ENCODE peak calls at places on chromosomes 2 and 18, in six cellular contexts. One of them, this sample, is unnamed.

GRCh38 chr2:216796096-216796840 is 63.6 kb downstream of the TNP1 start:
- DNase-seq in endothelial cell of umbilical vein: no peak
- DNase-seq in lower leg skin: no peak
- DNase-seq in adrenal gland: no peak
- DNase-seq in right lobe of liver: no peak
- DNase-seq in GM12891: no peak
- DNase-seq in this sample: no peak

GRCh38 chr2:14492920-14493503 is 139.5 kb upstream of the LRATD1 start:
- DNase-seq in right lobe of liver: no peak
- DNase-seq in adrenal gland: no peak
- DNase-seq in lower leg skin: no peak
- DNase-seq in GM12891: no peak
- DNase-seq in endothelial cell of umbilical vein: peak
- DNase-seq in this sample: peak

GRCh38 chr2:227460079-227460485 is 11.9 kb upstream of the AGFG1 start:
- DNase-seq in right lobe of liver: no peak
- DNase-seq in lower leg skin: no peak
- DNase-seq in GM12891: no peak
- DNase-seq in adrenal gland: peak
- DNase-seq in endothelial cell of umbilical vein: no peak
- DNase-seq in this sample: peak

GRCh38 chr18:67232406-67232805 is 284.1 kb downstream of the DSEL start:
- DNase-seq in right lobe of liver: no peak
- DNase-seq in adrenal gland: no peak
- DNase-seq in lower leg skin: no peak
- DNase-seq in GM12891: no peak
- DNase-seq in endothelial cell of umbilical vein: peak
- DNase-seq in this sample: no peak

GRCh38 chr18:9824474-9824832 is 61.3 kb upstream of the TXNDC2 start:
- DNase-seq in right lobe of liver: no peak
- DNase-seq in lower leg skin: no peak
- DNase-seq in GM12891: no peak
- DNase-seq in endothelial cell of umbilical vein: no peak
- DNase-seq in adrenal gland: peak
- DNase-seq in this sample: no peak

GRCh38 chr2:146814971-146815370 is 1029.9 kb upstream of the ACVR2A start:
- DNase-seq in endothelial cell of umbilical vein: no peak
- DNase-seq in right lobe of liver: no peak
- DNase-seq in GM12891: no peak
- DNase-seq in lower leg skin: no peak
- DNase-seq in adrenal gland: no peak
- DNase-seq in this sample: no peak

GRCh38 chr2:113848758-113849460 is 41.0 kb upstream of the ACTR3 start:
- DNase-seq in adrenal gland: peak
- DNase-seq in right lobe of liver: no peak
- DNase-seq in lower leg skin: no peak
- DNase-seq in endothelial cell of umbilical vein: no peak
- DNase-seq in GM12891: no peak
- DNase-seq in this sample: peak

GRCh38 chr2:39839261-39839848 is 60.3 kb upstream of the THUMPD2 start:
- DNase-seq in adrenal gland: no peak
- DNase-seq in GM12891: no peak
- DNase-seq in endothelial cell of umbilical vein: no peak
- DNase-seq in lower leg skin: no peak
- DNase-seq in right lobe of liver: peak
- DNase-seq in this sample: no peak

GRCh38 chr2:52613064-52613463 is 1154.5 kb upstream of the CHAC2 start:
- DNase-seq in endothelial cell of umbilical vein: no peak
- DNase-seq in GM12891: no peak
- DNase-seq in right lobe of liver: no peak
- DNase-seq in adrenal gland: no peak
- DNase-seq in lower leg skin: no peak
- DNase-seq in this sample: no peak

GRCh38 chr2:181258761-181259160 is 198.4 kb upstream of the ITGA4 start:
- DNase-seq in right lobe of liver: no peak
- DNase-seq in adrenal gland: no peak
- DNase-seq in lower leg skin: no peak
- DNase-seq in GM12891: no peak
- DNase-seq in endothelial cell of umbilical vein: no peak
- DNase-seq in this sample: no peak

GRCh38 chr2:5373200-5373599 is 319.0 kb upstream of the SOX11 start:
- DNase-seq in endothelial cell of umbilical vein: no peak
- DNase-seq in lower leg skin: no peak
- DNase-seq in right lobe of liver: no peak
- DNase-seq in adrenal gland: no peak
- DNase-seq in GM12891: no peak
- DNase-seq in this sample: no peak

GRCh38 chr2:831225-831536 is 119.5 kb upstream of the SNTG2 start:
- DNase-seq in GM12891: no peak
- DNase-seq in adrenal gland: no peak
- DNase-seq in right lobe of liver: no peak
- DNase-seq in lower leg skin: no peak
- DNase-seq in endothelial cell of umbilical vein: no peak
- DNase-seq in this sample: no peak

GRCh38 chr2:100793220-100793619 is 26.7 kb upstream of the NPAS2 start:
- DNase-seq in adrenal gland: no peak
- DNase-seq in GM12891: no peak
- DNase-seq in endothelial cell of umbilical vein: no peak
- DNase-seq in lower leg skin: no peak
- DNase-seq in right lobe of liver: no peak
- DNase-seq in this sample: no peak

GRCh38 chr2:239187464-239188253 is 213.2 kb downstream of the HDAC4 start:
- DNase-seq in right lobe of liver: peak
- DNase-seq in GM12891: no peak
- DNase-seq in adrenal gland: no peak
- DNase-seq in endothelial cell of umbilical vein: no peak
- DNase-seq in lower leg skin: no peak
- DNase-seq in this sample: no peak

GRCh38 chr2:44974064-44974715 is 32.7 kb downstream of the SIX3 start:
- DNase-seq in GM12891: no peak
- DNase-seq in lower leg skin: no peak
- DNase-seq in right lobe of liver: no peak
- DNase-seq in adrenal gland: peak
- DNase-seq in endothelial cell of umbilical vein: no peak
- DNase-seq in this sample: peak

GRCh38 chr2:101197215-101197745 is 46.1 kb upstream of the TBC1D8 start:
- DNase-seq in right lobe of liver: no peak
- DNase-seq in GM12891: no peak
- DNase-seq in endothelial cell of umbilical vein: peak
- DNase-seq in lower leg skin: no peak
- DNase-seq in adrenal gland: no peak
- DNase-seq in this sample: no peak

GRCh38 chr2:138034536-138034935 is 70.3 kb downstream of the HNMT start:
- DNase-seq in lower leg skin: no peak
- DNase-seq in adrenal gland: no peak
- DNase-seq in right lobe of liver: no peak
- DNase-seq in endothelial cell of umbilical vein: no peak
- DNase-seq in GM12891: no peak
- DNase-seq in this sample: no peak

GRCh38 chr18:778194-779007 is 33.6 kb downstream of the YES1 start:
- DNase-seq in adrenal gland: no peak
- DNase-seq in endothelial cell of umbilical vein: peak
- DNase-seq in GM12891: no peak
- DNase-seq in lower leg skin: no peak
- DNase-seq in right lobe of liver: no peak
- DNase-seq in this sample: no peak

GRCh38 chr18:62715829-62716678 is 713 bp downstream of the PHLPP1 start:
- DNase-seq in endothelial cell of umbilical vein: peak
- DNase-seq in adrenal gland: peak
- DNase-seq in right lobe of liver: peak
- DNase-seq in lower leg skin: peak
- DNase-seq in GM12891: peak
- DNase-seq in this sample: peak

GRCh38 chr2:223613017-223613950 is 11.1 kb upstream of the SCG2 start:
- DNase-seq in GM12891: no peak
- DNase-seq in endothelial cell of umbilical vein: peak
- DNase-seq in adrenal gland: peak
- DNase-seq in right lobe of liver: no peak
- DNase-seq in lower leg skin: peak
- DNase-seq in this sample: peak

GRCh38 chr2:220279372-220279771 is 651.9 kb downstream of the SLC4A3 start:
- DNase-seq in adrenal gland: no peak
- DNase-seq in right lobe of liver: no peak
- DNase-seq in endothelial cell of umbilical vein: no peak
- DNase-seq in lower leg skin: no peak
- DNase-seq in GM12891: no peak
- DNase-seq in this sample: peak

GRCh38 chr18:64219511-64219910 is 70.6 kb upstream of the LINC00305 start:
- DNase-seq in right lobe of liver: no peak
- DNase-seq in endothelial cell of umbilical vein: no peak
- DNase-seq in adrenal gland: no peak
- DNase-seq in GM12891: no peak
- DNase-seq in lower leg skin: no peak
- DNase-seq in this sample: no peak

GRCh38 chr2:28297531-28297930 is 95.1 kb upstream of the FOSL2 start:
- DNase-seq in lower leg skin: no peak
- DNase-seq in GM12891: no peak
- DNase-seq in right lobe of liver: no peak
- DNase-seq in adrenal gland: no peak
- DNase-seq in endothelial cell of umbilical vein: no peak
- DNase-seq in this sample: no peak

GRCh38 chr2:141068053-141068682 is 1062.6 kb downstream of the LRP1B start:
- DNase-seq in right lobe of liver: no peak
- DNase-seq in endothelial cell of umbilical vein: no peak
- DNase-seq in adrenal gland: no peak
- DNase-seq in GM12891: no peak
- DNase-seq in lower leg skin: no peak
- DNase-seq in this sample: no peak

GRCh38 chr18:56873441-56874140 is 222.4 kb downstream of the WDR7 start:
- DNase-seq in adrenal gland: no peak
- DNase-seq in GM12891: no peak
- DNase-seq in endothelial cell of umbilical vein: peak
- DNase-seq in lower leg skin: no peak
- DNase-seq in right lobe of liver: no peak
- DNase-seq in this sample: no peak

GRCh38 chr2:239339726-239340654 is 60.8 kb downstream of the HDAC4 start:
- DNase-seq in right lobe of liver: no peak
- DNase-seq in lower leg skin: no peak
- DNase-seq in adrenal gland: no peak
- DNase-seq in endothelial cell of umbilical vein: no peak
- DNase-seq in GM12891: peak
- DNase-seq in this sample: no peak

GRCh38 chr2:219737270-219737691 is 109.9 kb downstream of the SLC4A3 start:
- DNase-seq in endothelial cell of umbilical vein: peak
- DNase-seq in lower leg skin: no peak
- DNase-seq in adrenal gland: no peak
- DNase-seq in GM12891: no peak
- DNase-seq in right lobe of liver: no peak
- DNase-seq in this sample: peak

GRCh38 chr2:217934321-217935131 is 68.3 kb downstream of the TNS1 start:
- DNase-seq in adrenal gland: peak
- DNase-seq in endothelial cell of umbilical vein: peak
- DNase-seq in GM12891: no peak
- DNase-seq in lower leg skin: peak
- DNase-seq in right lobe of liver: peak
- DNase-seq in this sample: peak
- TF ChIP-seq POLR2A in adrenal gland: peak
- TF ChIP-seq POLR2A in endothelial cell of umbilical vein: no peak
- TF ChIP-seq POLR2A in GM12891: no peak
- TF ChIP-seq POLR2A in lower leg skin: no peak
- TF ChIP-seq POLR2A in right lobe of liver: no peak
- TF ChIP-seq POLR2A in this sample: no peak

DNA sequence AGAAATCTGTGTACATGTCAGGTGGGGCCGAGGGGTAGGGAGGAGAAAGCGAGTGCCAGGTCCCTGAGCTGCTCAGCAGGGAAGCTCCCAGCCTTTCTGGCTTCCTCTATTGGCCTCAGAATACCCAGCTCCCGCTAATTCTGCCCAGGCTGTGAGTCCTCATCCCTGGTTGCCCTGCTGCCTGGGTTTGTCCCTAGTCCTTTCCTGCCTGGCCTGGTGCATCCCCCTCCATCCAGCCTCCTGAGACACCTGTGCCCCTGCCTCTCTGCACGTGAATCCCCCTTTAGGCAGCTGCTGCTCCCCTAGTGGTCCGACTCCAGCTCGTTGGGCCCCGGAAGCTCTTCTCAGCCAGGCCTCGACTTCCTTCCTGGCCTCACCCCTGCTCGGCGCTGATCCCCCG is 54.6 kb downstream of the INHBB start:
- DNase-seq in right lobe of liver: no peak
- DNase-seq in endothelial cell of umbilical vein: no peak
- DNase-seq in lower leg skin: no peak
- DNase-seq in adrenal gland: no peak
- DNase-seq in GM12891: no peak
- DNase-seq in this sample: no peak
- TF ChIP-seq POLR2A in right lobe of liver: no peak
- TF ChIP-seq POLR2A in endothelial cell of umbilical vein: no peak
- TF ChIP-seq POLR2A in lower leg skin: no peak
- TF ChIP-seq POLR2A in adrenal gland: no peak
- TF ChIP-seq POLR2A in GM12891: no peak
- TF ChIP-seq POLR2A in this sample: no peak

DNA sequence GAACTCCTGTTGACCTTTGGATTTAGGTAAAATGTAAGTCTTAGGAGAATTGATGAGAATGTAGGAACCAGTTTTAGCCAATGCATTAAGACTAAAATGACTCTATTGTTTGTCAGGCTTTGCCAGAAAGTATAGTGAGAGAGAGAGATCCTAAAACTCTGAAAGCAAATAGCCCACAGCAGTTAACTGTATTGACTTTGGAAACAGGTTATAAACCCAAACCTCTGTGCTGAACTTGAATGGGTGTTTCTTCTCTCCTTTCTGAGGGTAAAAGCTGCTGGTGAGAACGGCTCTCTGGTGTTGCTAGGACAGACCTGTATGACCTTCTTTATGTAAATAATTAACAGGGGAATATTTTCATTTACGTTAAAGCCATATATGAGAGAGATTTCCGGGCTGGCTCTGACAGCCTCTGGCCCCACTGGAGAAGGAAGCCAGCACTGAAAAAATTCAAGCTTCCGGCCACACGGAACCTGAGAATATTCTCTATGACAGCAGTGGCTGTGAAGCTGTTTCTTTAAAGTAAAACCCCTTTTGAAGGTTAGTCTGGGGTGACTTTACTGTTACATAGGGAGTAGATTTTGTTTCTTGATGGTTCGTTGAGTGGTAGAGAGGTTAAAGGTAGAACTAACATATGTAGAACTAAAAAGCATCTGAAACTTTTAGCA is 123.7 kb downstream of the SPTBN1 start:
- DNase-seq in right lobe of liver: no peak
- DNase-seq in GM12891: no peak
- DNase-seq in lower leg skin: no peak
- DNase-seq in adrenal gland: no peak
- DNase-seq in endothelial cell of umbilical vein: peak
- DNase-seq in this sample: no peak
- TF ChIP-seq POLR2A in right lobe of liver: no peak
- TF ChIP-seq POLR2A in GM12891: peak
- TF ChIP-seq POLR2A in lower leg skin: no peak
- TF ChIP-seq POLR2A in adrenal gland: no peak
- TF ChIP-seq POLR2A in endothelial cell of umbilical vein: no peak
- TF ChIP-seq POLR2A in this sample: no peak

GRCh38 chr2:75646583-75647425 is at the start of gene MRPL19:
- DNase-seq in endothelial cell of umbilical vein: peak
- DNase-seq in right lobe of liver: peak
- DNase-seq in lower leg skin: peak
- DNase-seq in GM12891: peak
- DNase-seq in adrenal gland: peak
- DNase-seq in this sample: peak
- TF ChIP-seq POLR2A in endothelial cell of umbilical vein: peak
- TF ChIP-seq POLR2A in right lobe of liver: peak
- TF ChIP-seq POLR2A in lower leg skin: no peak
- TF ChIP-seq POLR2A in GM12891: peak
- TF ChIP-seq POLR2A in adrenal gland: peak
- TF ChIP-seq POLR2A in this sample: peak

This sample was measured in H54.